ENCODE peak calls at places on chromosomes 2 and 18, in six cellular contexts. One of them, this sample, is unnamed.
A peak's percentile ranks its signal among the peaks of the same experiment; 100 is the strongest.

GRCh38 chr2:62501794-62502500 is 4.0 kb downstream of the TMEM17 start:
- DNase-seq in HL-60: no peak
- DNase-seq in upper lobe of right lung: no peak
- DNase-seq in retinal pigment epithelial cell: no peak
- DNase-seq in brain microvascular endothelial cell: no peak
- DNase-seq in ovary: no peak
- DNase-seq in this sample: no peak

GRCh38 chr2:43321446-43321845 is 95.0 kb upstream of the ZFP36L2 start:
- DNase-seq in HL-60: no peak
- DNase-seq in upper lobe of right lung: no peak
- DNase-seq in retinal pigment epithelial cell: no peak
- DNase-seq in brain microvascular endothelial cell: no peak
- DNase-seq in ovary: no peak
- DNase-seq in this sample: no peak

GRCh38 chr2:233481368-233482142 is 85.0 kb downstream of the USP40 start:
- DNase-seq in HL-60: no peak
- DNase-seq in upper lobe of right lung: peak; percentile 80
- DNase-seq in retinal pigment epithelial cell: no peak
- DNase-seq in brain microvascular endothelial cell: no peak
- DNase-seq in ovary: no peak
- DNase-seq in this sample: peak; percentile 24

GRCh38 chr2:102801098-102801718 is 39.4 kb downstream of the TMEM182 start:
- DNase-seq in HL-60: peak; percentile 13
- DNase-seq in upper lobe of right lung: no peak
- DNase-seq in retinal pigment epithelial cell: peak; percentile 0
- DNase-seq in brain microvascular endothelial cell: peak; percentile 10
- DNase-seq in ovary: no peak
- DNase-seq in this sample: no peak

GRCh38 chr2:53018830-53019425 is 748.7 kb upstream of the CHAC2 start:
- DNase-seq in HL-60: no peak
- DNase-seq in upper lobe of right lung: no peak
- DNase-seq in retinal pigment epithelial cell: no peak
- DNase-seq in brain microvascular endothelial cell: no peak
- DNase-seq in ovary: no peak
- DNase-seq in this sample: no peak

GRCh38 chr2:56379066-56379465 is 195.3 kb downstream of the CCDC85A start:
- DNase-seq in HL-60: no peak
- DNase-seq in upper lobe of right lung: no peak
- DNase-seq in retinal pigment epithelial cell: no peak
- DNase-seq in brain microvascular endothelial cell: no peak
- DNase-seq in ovary: no peak
- DNase-seq in this sample: no peak

GRCh38 chr2:240479111-240479501 is 43.6 kb downstream of the GPC1 start:
- DNase-seq in HL-60: no peak
- DNase-seq in upper lobe of right lung: peak; percentile 59
- DNase-seq in retinal pigment epithelial cell: no peak
- DNase-seq in brain microvascular endothelial cell: no peak
- DNase-seq in ovary: no peak
- DNase-seq in this sample: peak; percentile 54

GRCh38 chr18:55265916-55266488 is 306.7 kb upstream of the CCDC68 start:
- DNase-seq in HL-60: no peak
- DNase-seq in upper lobe of right lung: no peak
- DNase-seq in retinal pigment epithelial cell: no peak
- DNase-seq in brain microvascular endothelial cell: peak; percentile 80
- DNase-seq in ovary: no peak
- DNase-seq in this sample: no peak

GRCh38 chr2:127174176-127174575 is 45.9 kb downstream of the CYP27C1 start:
- DNase-seq in HL-60: no peak
- DNase-seq in upper lobe of right lung: no peak
- DNase-seq in retinal pigment epithelial cell: no peak
- DNase-seq in brain microvascular endothelial cell: peak; percentile 41
- DNase-seq in ovary: peak; percentile 57
- DNase-seq in this sample: no peak

GRCh38 chr2:68734688-68735525 is at the start of gene ARHGAP25:
- DNase-seq in HL-60: peak; percentile 82
- DNase-seq in upper lobe of right lung: no peak
- DNase-seq in retinal pigment epithelial cell: no peak
- DNase-seq in brain microvascular endothelial cell: no peak
- DNase-seq in ovary: no peak
- DNase-seq in this sample: no peak

GRCh38 chr2:73203055-73203681 is 794 bp downstream of the NOTO start:
- DNase-seq in HL-60: peak; percentile 4
- DNase-seq in upper lobe of right lung: peak; percentile 73
- DNase-seq in retinal pigment epithelial cell: no peak
- DNase-seq in brain microvascular endothelial cell: no peak
- DNase-seq in ovary: no peak
- DNase-seq in this sample: no peak

GRCh38 chr2:196284033-196284844 is 112.9 kb upstream of the STK17B start:
- DNase-seq in HL-60: no peak
- DNase-seq in upper lobe of right lung: no peak
- DNase-seq in retinal pigment epithelial cell: no peak
- DNase-seq in brain microvascular endothelial cell: no peak
- DNase-seq in ovary: no peak
- DNase-seq in this sample: no peak

GRCh38 chr2:43569921-43570320 is 25.9 kb downstream of the THADA start:
- DNase-seq in HL-60: no peak
- DNase-seq in upper lobe of right lung: no peak
- DNase-seq in retinal pigment epithelial cell: no peak
- DNase-seq in brain microvascular endothelial cell: no peak
- DNase-seq in ovary: no peak
- DNase-seq in this sample: no peak

GRCh38 chr2:9627310-9627709 is 3.5 kb downstream of the YWHAQ start:
- DNase-seq in HL-60: peak; percentile 16
- DNase-seq in upper lobe of right lung: no peak
- DNase-seq in retinal pigment epithelial cell: no peak
- DNase-seq in brain microvascular endothelial cell: no peak
- DNase-seq in ovary: no peak
- DNase-seq in this sample: no peak

GRCh38 chr2:169705927-169706326 is 11.7 kb downstream of the PHOSPHO2 start:
- DNase-seq in HL-60: no peak
- DNase-seq in upper lobe of right lung: no peak
- DNase-seq in retinal pigment epithelial cell: no peak
- DNase-seq in brain microvascular endothelial cell: no peak
- DNase-seq in ovary: no peak
- DNase-seq in this sample: no peak

GRCh38 chr2:56749152-56749752 is 565.5 kb downstream of the CCDC85A start:
- DNase-seq in HL-60: no peak
- DNase-seq in upper lobe of right lung: no peak
- DNase-seq in retinal pigment epithelial cell: no peak
- DNase-seq in brain microvascular endothelial cell: no peak
- DNase-seq in ovary: no peak
- DNase-seq in this sample: no peak

GRCh38 chr18:42052137-42052708 is 97.2 kb downstream of the PIK3C3 start:
- DNase-seq in HL-60: no peak
- DNase-seq in upper lobe of right lung: no peak
- DNase-seq in retinal pigment epithelial cell: no peak
- DNase-seq in brain microvascular endothelial cell: no peak
- DNase-seq in ovary: no peak
- DNase-seq in this sample: no peak

GRCh38 chr18:6069539-6069938 is 174.2 kb upstream of the TMEM200C start:
- DNase-seq in HL-60: no peak
- DNase-seq in upper lobe of right lung: no peak
- DNase-seq in retinal pigment epithelial cell: no peak
- DNase-seq in brain microvascular endothelial cell: peak; percentile 13
- DNase-seq in ovary: no peak
- DNase-seq in this sample: no peak

GRCh38 chr2:114940785-114941458 is 498.5 kb downstream of the DPP10 start:
- DNase-seq in HL-60: no peak
- DNase-seq in upper lobe of right lung: no peak
- DNase-seq in retinal pigment epithelial cell: peak; percentile 3
- DNase-seq in brain microvascular endothelial cell: no peak
- DNase-seq in ovary: no peak
- DNase-seq in this sample: no peak

GRCh38 chr18:3715223-3716080 is 265.5 kb downstream of the TGIF1 start:
- DNase-seq in HL-60: no peak
- DNase-seq in upper lobe of right lung: no peak
- DNase-seq in retinal pigment epithelial cell: no peak
- DNase-seq in brain microvascular endothelial cell: no peak
- DNase-seq in ovary: no peak
- DNase-seq in this sample: no peak

GRCh38 chr2:22703286-22703925 is 681.6 kb upstream of the KLHL29 start:
- DNase-seq in HL-60: no peak
- DNase-seq in upper lobe of right lung: no peak
- DNase-seq in retinal pigment epithelial cell: no peak
- DNase-seq in brain microvascular endothelial cell: no peak
- DNase-seq in ovary: no peak
- DNase-seq in this sample: no peak

GRCh38 chr2:78455586-78455985 is 569.9 kb upstream of the REG3G start:
- DNase-seq in HL-60: no peak
- DNase-seq in upper lobe of right lung: no peak
- DNase-seq in retinal pigment epithelial cell: no peak
- DNase-seq in brain microvascular endothelial cell: no peak
- DNase-seq in ovary: no peak
- DNase-seq in this sample: no peak

GRCh38 chr2:104412384-104412783 is 441.5 kb upstream of the POU3F3 start:
- DNase-seq in HL-60: peak; percentile 18
- DNase-seq in upper lobe of right lung: no peak
- DNase-seq in retinal pigment epithelial cell: no peak
- DNase-seq in brain microvascular endothelial cell: no peak
- DNase-seq in ovary: no peak
- DNase-seq in this sample: no peak

GRCh38 chr2:191347154-191347553 is 102.0 kb downstream of the MYO1B start:
- DNase-seq in HL-60: no peak
- DNase-seq in upper lobe of right lung: no peak
- DNase-seq in retinal pigment epithelial cell: peak; percentile 55
- DNase-seq in brain microvascular endothelial cell: no peak
- DNase-seq in ovary: no peak
- DNase-seq in this sample: no peak

GRCh38 chr18:56321470-56321869 is 316.9 kb downstream of the TXNL1 start:
- DNase-seq in HL-60: no peak
- DNase-seq in upper lobe of right lung: no peak
- DNase-seq in retinal pigment epithelial cell: no peak
- DNase-seq in brain microvascular endothelial cell: no peak
- DNase-seq in ovary: peak; percentile 39
- DNase-seq in this sample: no peak

DNA sequence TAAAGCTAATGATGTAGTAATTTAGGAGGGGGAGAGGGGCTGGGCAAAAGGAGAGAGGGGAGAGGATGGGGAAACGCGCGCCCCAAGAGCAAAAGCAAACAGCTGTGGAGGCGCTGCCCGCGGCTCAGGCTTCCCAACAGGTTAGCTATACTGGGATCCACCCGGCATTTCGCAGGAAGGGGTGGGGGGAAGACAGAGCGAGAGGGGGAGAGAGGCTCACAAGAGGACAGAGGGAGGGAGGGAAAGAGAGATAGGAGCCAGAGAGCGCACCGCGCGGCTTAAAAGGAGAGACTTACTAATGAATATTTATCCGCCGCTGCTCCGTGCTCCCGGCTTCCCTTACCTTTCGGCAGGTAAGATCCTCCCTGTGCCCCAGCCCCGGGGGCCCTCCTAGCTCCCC is 7.5 kb upstream of the SIX3 start:
- DNase-seq in HL-60: no peak
- DNase-seq in upper lobe of right lung: no peak
- DNase-seq in retinal pigment epithelial cell: no peak
- DNase-seq in brain microvascular endothelial cell: no peak
- DNase-seq in ovary: no peak
- DNase-seq in this sample: no peak
- H3K4me3 ChIP-seq in HL-60: no peak overlapping the region
- H3K4me3 ChIP-seq in upper lobe of right lung: no peak overlapping the region
- H3K4me3 ChIP-seq in retinal pigment epithelial cell: peak overlapping the region; percentile 100
- H3K4me3 ChIP-seq in brain microvascular endothelial cell: no peak overlapping the region
- H3K4me3 ChIP-seq in ovary: no peak overlapping the region
- H3K4me3 ChIP-seq in this sample: no peak overlapping the region

DNA sequence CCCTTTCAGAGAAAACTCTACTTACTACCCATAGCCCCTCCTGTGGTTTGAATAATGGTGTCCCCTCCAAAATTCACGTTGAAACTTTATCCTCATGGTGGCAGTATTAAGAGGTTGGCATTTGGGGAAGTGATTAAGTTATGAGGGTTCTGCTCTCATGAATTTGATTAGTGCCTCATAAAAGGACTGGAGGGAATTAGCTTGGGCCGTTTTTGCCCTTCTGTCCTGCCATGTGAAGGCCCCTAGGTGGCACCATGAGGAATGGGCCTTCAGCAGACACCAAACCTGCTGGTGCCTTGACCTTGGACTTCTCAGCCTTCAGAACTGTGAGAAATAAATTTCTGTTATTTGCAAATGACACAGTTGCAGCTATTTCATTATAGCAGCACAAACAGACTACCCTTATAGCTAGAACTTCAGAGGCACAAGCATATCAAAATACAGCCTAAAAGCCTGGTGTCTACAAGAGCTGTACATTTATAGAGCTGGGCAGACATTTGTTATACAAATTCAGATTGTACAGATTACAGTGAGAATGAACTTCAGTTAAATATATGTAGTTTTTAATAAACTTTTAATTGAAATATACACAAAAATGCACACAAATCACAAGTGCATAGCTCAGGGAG is 2.6 kb upstream of the PTPN2 start:
- DNase-seq in HL-60: peak; percentile 51
- DNase-seq in upper lobe of right lung: no peak
- DNase-seq in retinal pigment epithelial cell: no peak
- DNase-seq in brain microvascular endothelial cell: no peak
- DNase-seq in ovary: no peak
- DNase-seq in this sample: no peak
- TF ChIP-seq CTCF in HL-60: peak; percentile 66
- TF ChIP-seq CTCF in upper lobe of right lung: peak; percentile 43
- TF ChIP-seq CTCF in retinal pigment epithelial cell: peak; percentile 53
- TF ChIP-seq CTCF in brain microvascular endothelial cell: peak; percentile 73
- TF ChIP-seq CTCF in ovary: no peak
- TF ChIP-seq CTCF in this sample: peak; percentile 16

GRCh38 chr18:76519156-76519549 is 24.1 kb upstream of the ZNF516 start:
- DNase-seq in HL-60: no peak
- DNase-seq in upper lobe of right lung: no peak
- DNase-seq in retinal pigment epithelial cell: no peak
- DNase-seq in brain microvascular endothelial cell: no peak
- DNase-seq in ovary: peak; percentile 63
- DNase-seq in this sample: no peak

GRCh38 chr18:76521367-76521766 is 26.3 kb upstream of the ZNF516 start:
- DNase-seq in HL-60: no peak
- DNase-seq in upper lobe of right lung: no peak
- DNase-seq in retinal pigment epithelial cell: no peak
- DNase-seq in brain microvascular endothelial cell: no peak
- DNase-seq in ovary: no peak
- DNase-seq in this sample: no peak

GRCh38 chr18:76524477-76524876 is 29.4 kb upstream of the ZNF516 start:
- DNase-seq in HL-60: no peak
- DNase-seq in upper lobe of right lung: no peak
- DNase-seq in retinal pigment epithelial cell: no peak
- DNase-seq in brain microvascular endothelial cell: no peak
- DNase-seq in ovary: no peak
- DNase-seq in this sample: no peak

GRCh38 chr18:76522551-76522950 is 27.5 kb upstream of the ZNF516 start:
- DNase-seq in HL-60: no peak
- DNase-seq in upper lobe of right lung: no peak
- DNase-seq in retinal pigment epithelial cell: no peak
- DNase-seq in brain microvascular endothelial cell: no peak
- DNase-seq in ovary: no peak
- DNase-seq in this sample: no peak

GRCh38 chr18:76522104-76522503 is 27.1 kb upstream of the ZNF516 start:
- DNase-seq in HL-60: no peak
- DNase-seq in upper lobe of right lung: no peak
- DNase-seq in retinal pigment epithelial cell: no peak
- DNase-seq in brain microvascular endothelial cell: no peak
- DNase-seq in ovary: peak; percentile 67
- DNase-seq in this sample: no peak
- H3K4me3 ChIP-seq in HL-60: no peak overlapping the region
- H3K4me3 ChIP-seq in upper lobe of right lung: no peak overlapping the region
- H3K4me3 ChIP-seq in retinal pigment epithelial cell: no peak overlapping the region
- H3K4me3 ChIP-seq in brain microvascular endothelial cell: no peak overlapping the region
- H3K4me3 ChIP-seq in ovary: no peak overlapping the region
- H3K4me3 ChIP-seq in this sample: no peak overlapping the region

GRCh38 chr18:74598350-74599001 is 806 bp downstream of the ZNF407 start:
- DNase-seq in HL-60: peak; percentile 77
- DNase-seq in upper lobe of right lung: peak; percentile 88
- DNase-seq in retinal pigment epithelial cell: no peak
- DNase-seq in brain microvascular endothelial cell: peak; percentile 18
- DNase-seq in ovary: peak; percentile 37
- DNase-seq in this sample: peak; percentile 52
- TF ChIP-seq CTCF in HL-60: no peak
- TF ChIP-seq CTCF in upper lobe of right lung: no peak
- TF ChIP-seq CTCF in retinal pigment epithelial cell: peak; percentile 28
- TF ChIP-seq CTCF in brain microvascular endothelial cell: peak; percentile 39
- TF ChIP-seq CTCF in ovary: no peak
- TF ChIP-seq CTCF in this sample: no peak

This sample was measured in pancreas.